ENCODE peak calls at places on chromosomes 5 and 9, in six cellular contexts. One of them, this sample, is unnamed.
A peak's percentile ranks its signal among the peaks of the same experiment; 100 is the strongest.

GRCh38 chr9:91207889-91208651 is 153.6 kb downstream of the AUH start:
- DNase-seq in HepG2: peak; percentile 88
- DNase-seq in effector memory CD4-positive, alpha-beta T cell: no peak
- DNase-seq in SJCRH30: no peak
- DNase-seq in NT2/D1: no peak
- DNase-seq in heart left ventricle: no peak
- DNase-seq in this sample: no peak

GRCh38 chr9:75229605-75230332 is 141.5 kb downstream of the OSTF1 start:
- DNase-seq in heart left ventricle: no peak
- DNase-seq in NT2/D1: no peak
- DNase-seq in SJCRH30: no peak
- DNase-seq in HepG2: peak; percentile 58
- DNase-seq in effector memory CD4-positive, alpha-beta T cell: no peak
- DNase-seq in this sample: no peak

GRCh38 chr5:172564187-172564586 is 76.9 kb upstream of the NEURL1B start:
- DNase-seq in effector memory CD4-positive, alpha-beta T cell: no peak
- DNase-seq in NT2/D1: no peak
- DNase-seq in heart left ventricle: no peak
- DNase-seq in SJCRH30: no peak
- DNase-seq in HepG2: peak; percentile 58
- DNase-seq in this sample: no peak

GRCh38 chr5:150560401-150561191 is 52.7 kb downstream of the NDST1 start:
- DNase-seq in NT2/D1: peak; percentile 75
- DNase-seq in effector memory CD4-positive, alpha-beta T cell: peak; percentile 67
- DNase-seq in SJCRH30: peak; percentile 85
- DNase-seq in HepG2: peak; percentile 82
- DNase-seq in heart left ventricle: peak; percentile 82
- DNase-seq in this sample: peak; percentile 48

GRCh38 chr9:17587113-17587512 is 8.2 kb downstream of the SH3GL2 start:
- DNase-seq in SJCRH30: no peak
- DNase-seq in NT2/D1: no peak
- DNase-seq in effector memory CD4-positive, alpha-beta T cell: no peak
- DNase-seq in HepG2: no peak
- DNase-seq in heart left ventricle: no peak
- DNase-seq in this sample: no peak

GRCh38 chr9:124659099-124659659 is 111.9 kb downstream of the NR6A1 start:
- DNase-seq in HepG2: peak; percentile 93
- DNase-seq in heart left ventricle: peak; percentile 86
- DNase-seq in effector memory CD4-positive, alpha-beta T cell: no peak
- DNase-seq in NT2/D1: no peak
- DNase-seq in SJCRH30: peak; percentile 98
- DNase-seq in this sample: peak; percentile 80

GRCh38 chr5:138949988-138950387 is 74.9 kb upstream of the LRRTM2 start:
- DNase-seq in NT2/D1: no peak
- DNase-seq in SJCRH30: no peak
- DNase-seq in heart left ventricle: peak; percentile 36
- DNase-seq in effector memory CD4-positive, alpha-beta T cell: no peak
- DNase-seq in HepG2: no peak
- DNase-seq in this sample: no peak

GRCh38 chr5:135999396-136000139 is 29.2 kb upstream of the TGFBI start:
- DNase-seq in HepG2: no peak
- DNase-seq in effector memory CD4-positive, alpha-beta T cell: no peak
- DNase-seq in SJCRH30: peak; percentile 65
- DNase-seq in NT2/D1: no peak
- DNase-seq in heart left ventricle: no peak
- DNase-seq in this sample: no peak

GRCh38 chr9:35728041-35728971 is 3.7 kb downstream of the TLN1 start:
- DNase-seq in heart left ventricle: peak; percentile 87
- DNase-seq in SJCRH30: no peak
- DNase-seq in effector memory CD4-positive, alpha-beta T cell: no peak
- DNase-seq in NT2/D1: peak; percentile 89
- DNase-seq in HepG2: peak; percentile 91
- DNase-seq in this sample: peak; percentile 79

GRCh38 chr9:114319147-114319546 is 3.8 kb upstream of the ORM1 start:
- DNase-seq in HepG2: no peak
- DNase-seq in NT2/D1: no peak
- DNase-seq in heart left ventricle: no peak
- DNase-seq in effector memory CD4-positive, alpha-beta T cell: no peak
- DNase-seq in SJCRH30: no peak
- DNase-seq in this sample: no peak

GRCh38 chr5:172926796-172927195 is 32.4 kb upstream of the RPL26L1 start:
- DNase-seq in heart left ventricle: no peak
- DNase-seq in HepG2: no peak
- DNase-seq in SJCRH30: peak; percentile 36
- DNase-seq in effector memory CD4-positive, alpha-beta T cell: no peak
- DNase-seq in NT2/D1: no peak
- DNase-seq in this sample: no peak

GRCh38 chr9:72262063-72262462 is 102.9 kb downstream of the ZFAND5 start:
- DNase-seq in SJCRH30: no peak
- DNase-seq in effector memory CD4-positive, alpha-beta T cell: no peak
- DNase-seq in heart left ventricle: no peak
- DNase-seq in HepG2: no peak
- DNase-seq in NT2/D1: no peak
- DNase-seq in this sample: no peak

GRCh38 chr5:94517490-94518108 is 100.8 kb downstream of the KIAA0825 start:
- DNase-seq in HepG2: no peak
- DNase-seq in effector memory CD4-positive, alpha-beta T cell: no peak
- DNase-seq in SJCRH30: no peak
- DNase-seq in heart left ventricle: no peak
- DNase-seq in NT2/D1: no peak
- DNase-seq in this sample: no peak

GRCh38 chr5:180423133-180423532 is 70.0 kb upstream of the GFPT2 start:
- DNase-seq in HepG2: no peak
- DNase-seq in NT2/D1: no peak
- DNase-seq in effector memory CD4-positive, alpha-beta T cell: no peak
- DNase-seq in SJCRH30: no peak
- DNase-seq in heart left ventricle: no peak
- DNase-seq in this sample: no peak

GRCh38 chr5:127313847-127314473 is 23.4 kb downstream of the MEGF10 start:
- DNase-seq in SJCRH30: peak; percentile 25
- DNase-seq in heart left ventricle: peak; percentile 58
- DNase-seq in HepG2: peak; percentile 16
- DNase-seq in effector memory CD4-positive, alpha-beta T cell: peak; percentile 19
- DNase-seq in NT2/D1: no peak
- DNase-seq in this sample: peak; percentile 49

GRCh38 chr5:137735531-137736284 is at the start of gene KLHL3:
- DNase-seq in NT2/D1: peak; percentile 56
- DNase-seq in HepG2: peak; percentile 13
- DNase-seq in heart left ventricle: peak; percentile 40
- DNase-seq in effector memory CD4-positive, alpha-beta T cell: no peak
- DNase-seq in SJCRH30: no peak
- DNase-seq in this sample: peak; percentile 29

GRCh38 chr5:94140300-94140699 is 398.9 kb upstream of the POU5F2 start:
- DNase-seq in effector memory CD4-positive, alpha-beta T cell: no peak
- DNase-seq in heart left ventricle: no peak
- DNase-seq in SJCRH30: no peak
- DNase-seq in HepG2: no peak
- DNase-seq in NT2/D1: no peak
- DNase-seq in this sample: no peak

GRCh38 chr5:3597727-3598082 is 2.1 kb downstream of the IRX1 start:
- DNase-seq in HepG2: no peak
- DNase-seq in SJCRH30: no peak
- DNase-seq in heart left ventricle: no peak
- DNase-seq in effector memory CD4-positive, alpha-beta T cell: no peak
- DNase-seq in NT2/D1: no peak
- DNase-seq in this sample: no peak

GRCh38 chr9:131405429-131405828 is 11.5 kb downstream of the PRRC2B start:
- DNase-seq in heart left ventricle: peak; percentile 81
- DNase-seq in SJCRH30: no peak
- DNase-seq in HepG2: no peak
- DNase-seq in NT2/D1: peak; percentile 87
- DNase-seq in effector memory CD4-positive, alpha-beta T cell: no peak
- DNase-seq in this sample: peak; percentile 69

GRCh38 chr9:111148994-111149759 is 110.9 kb upstream of the LPAR1 start:
- DNase-seq in NT2/D1: no peak
- DNase-seq in HepG2: peak; percentile 5
- DNase-seq in SJCRH30: peak; percentile 16
- DNase-seq in effector memory CD4-positive, alpha-beta T cell: no peak
- DNase-seq in heart left ventricle: peak; percentile 47
- DNase-seq in this sample: peak; percentile 25

GRCh38 chr5:36569456-36569855 is 37.0 kb upstream of the SLC1A3 start:
- DNase-seq in HepG2: no peak
- DNase-seq in NT2/D1: no peak
- DNase-seq in heart left ventricle: peak; percentile 60
- DNase-seq in effector memory CD4-positive, alpha-beta T cell: no peak
- DNase-seq in SJCRH30: no peak
- DNase-seq in this sample: peak; percentile 37

GRCh38 chr5:154465169-154465568 is 12.9 kb downstream of the HAND1 start:
- DNase-seq in HepG2: peak; percentile 71
- DNase-seq in SJCRH30: no peak
- DNase-seq in effector memory CD4-positive, alpha-beta T cell: no peak
- DNase-seq in heart left ventricle: no peak
- DNase-seq in NT2/D1: no peak
- DNase-seq in this sample: no peak

GRCh38 chr5:39376293-39376714 is 12.0 kb upstream of the C9 start:
- DNase-seq in NT2/D1: peak; percentile 40
- DNase-seq in HepG2: peak; percentile 57
- DNase-seq in effector memory CD4-positive, alpha-beta T cell: no peak
- DNase-seq in heart left ventricle: no peak
- DNase-seq in SJCRH30: peak; percentile 40
- DNase-seq in this sample: no peak

GRCh38 chr5:116759860-116760644 is 185.4 kb upstream of the SEMA6A start:
- DNase-seq in HepG2: peak; percentile 63
- DNase-seq in heart left ventricle: no peak
- DNase-seq in NT2/D1: peak; percentile 57
- DNase-seq in effector memory CD4-positive, alpha-beta T cell: no peak
- DNase-seq in SJCRH30: peak; percentile 81
- DNase-seq in this sample: no peak

GRCh38 chr5:138832218-138832617 is 42.9 kb downstream of the LRRTM2 start:
- DNase-seq in effector memory CD4-positive, alpha-beta T cell: no peak
- DNase-seq in heart left ventricle: no peak
- DNase-seq in SJCRH30: no peak
- DNase-seq in HepG2: no peak
- DNase-seq in NT2/D1: no peak
- DNase-seq in this sample: no peak

GRCh38 chr5:87027570-87027969 is 240.1 kb upstream of the RASA1 start:
- DNase-seq in effector memory CD4-positive, alpha-beta T cell: no peak
- DNase-seq in HepG2: no peak
- DNase-seq in NT2/D1: no peak
- DNase-seq in SJCRH30: no peak
- DNase-seq in heart left ventricle: no peak
- DNase-seq in this sample: no peak
- H3K27me3 ChIP-seq in effector memory CD4-positive, alpha-beta T cell: no peaks in the 10 kb centered on the region
- H3K27me3 ChIP-seq in HepG2: no peaks in the 10 kb centered on the region
- H3K27me3 ChIP-seq in NT2/D1: no peaks in the 10 kb centered on the region
- H3K27me3 ChIP-seq in SJCRH30: no peaks in the 10 kb centered on the region
- H3K27me3 ChIP-seq in heart left ventricle: no peaks in the 10 kb centered on the region
- H3K27me3 ChIP-seq in this sample: no peaks in the 10 kb centered on the region

GRCh38 chr5:78102498-78102897 is 192.0 kb downstream of the AP3B1 start:
- DNase-seq in NT2/D1: no peak
- DNase-seq in HepG2: no peak
- DNase-seq in effector memory CD4-positive, alpha-beta T cell: no peak
- DNase-seq in SJCRH30: no peak
- DNase-seq in heart left ventricle: no peak
- DNase-seq in this sample: no peak

GRCh38 chr5:78108564-78108963 is 185.9 kb downstream of the AP3B1 start:
- DNase-seq in HepG2: no peak
- DNase-seq in NT2/D1: no peak
- DNase-seq in effector memory CD4-positive, alpha-beta T cell: no peak
- DNase-seq in SJCRH30: no peak
- DNase-seq in heart left ventricle: no peak
- DNase-seq in this sample: no peak

GRCh38 chr5:78103226-78103722 is 191.2 kb downstream of the AP3B1 start:
- DNase-seq in HepG2: no peak
- DNase-seq in NT2/D1: no peak
- DNase-seq in effector memory CD4-positive, alpha-beta T cell: no peak
- DNase-seq in SJCRH30: peak; percentile 20
- DNase-seq in heart left ventricle: no peak
- DNase-seq in this sample: no peak
- H3K27me3 ChIP-seq in HepG2: no peaks in the 10 kb centered on the region
- H3K27me3 ChIP-seq in NT2/D1: no peaks in the 10 kb centered on the region
- H3K27me3 ChIP-seq in effector memory CD4-positive, alpha-beta T cell: no peaks in the 10 kb centered on the region
- H3K27me3 ChIP-seq in SJCRH30: no peaks in the 10 kb centered on the region
- H3K27me3 ChIP-seq in heart left ventricle: no peaks in the 10 kb centered on the region
- H3K27me3 ChIP-seq in this sample: no peaks in the 10 kb centered on the region

GRCh38 chr5:14068136-14068535 is 75.0 kb upstream of the TRIO start:
- DNase-seq in SJCRH30: no peak
- DNase-seq in NT2/D1: no peak
- DNase-seq in heart left ventricle: no peak
- DNase-seq in effector memory CD4-positive, alpha-beta T cell: no peak
- DNase-seq in HepG2: no peak
- DNase-seq in this sample: no peak
- H3K27me3 ChIP-seq in SJCRH30: no peaks in the 10 kb centered on the region
- H3K27me3 ChIP-seq in NT2/D1: no peaks in the 10 kb centered on the region
- H3K27me3 ChIP-seq in heart left ventricle: no peaks in the 10 kb centered on the region
- H3K27me3 ChIP-seq in effector memory CD4-positive, alpha-beta T cell: no peaks in the 10 kb centered on the region
- H3K27me3 ChIP-seq in HepG2: peaks cover 2% of the 10 kb centered on the region
- H3K27me3 ChIP-seq in this sample: peaks cover 13% of the 10 kb centered on the region

GRCh38 chr9:134892820-134893420 is 12.3 kb downstream of the FCN2 start:
- DNase-seq in heart left ventricle: no peak
- DNase-seq in NT2/D1: no peak
- DNase-seq in effector memory CD4-positive, alpha-beta T cell: no peak
- DNase-seq in HepG2: no peak
- DNase-seq in SJCRH30: no peak
- DNase-seq in this sample: no peak

GRCh38 chr9:134891713-134892112 is 11.1 kb downstream of the FCN2 start:
- DNase-seq in NT2/D1: no peak
- DNase-seq in heart left ventricle: no peak
- DNase-seq in effector memory CD4-positive, alpha-beta T cell: no peak
- DNase-seq in SJCRH30: peak; percentile 1
- DNase-seq in HepG2: no peak
- DNase-seq in this sample: no peak

GRCh38 chr9:134894136-134894860 is 13.7 kb downstream of the FCN2 start:
- DNase-seq in effector memory CD4-positive, alpha-beta T cell: no peak
- DNase-seq in heart left ventricle: no peak
- DNase-seq in HepG2: no peak
- DNase-seq in SJCRH30: no peak
- DNase-seq in NT2/D1: no peak
- DNase-seq in this sample: no peak

GRCh38 chr9:134891016-134891589 is 10.5 kb downstream of the FCN2 start:
- DNase-seq in effector memory CD4-positive, alpha-beta T cell: no peak
- DNase-seq in HepG2: no peak
- DNase-seq in SJCRH30: no peak
- DNase-seq in NT2/D1: no peak
- DNase-seq in heart left ventricle: no peak
- DNase-seq in this sample: no peak

DNA sequence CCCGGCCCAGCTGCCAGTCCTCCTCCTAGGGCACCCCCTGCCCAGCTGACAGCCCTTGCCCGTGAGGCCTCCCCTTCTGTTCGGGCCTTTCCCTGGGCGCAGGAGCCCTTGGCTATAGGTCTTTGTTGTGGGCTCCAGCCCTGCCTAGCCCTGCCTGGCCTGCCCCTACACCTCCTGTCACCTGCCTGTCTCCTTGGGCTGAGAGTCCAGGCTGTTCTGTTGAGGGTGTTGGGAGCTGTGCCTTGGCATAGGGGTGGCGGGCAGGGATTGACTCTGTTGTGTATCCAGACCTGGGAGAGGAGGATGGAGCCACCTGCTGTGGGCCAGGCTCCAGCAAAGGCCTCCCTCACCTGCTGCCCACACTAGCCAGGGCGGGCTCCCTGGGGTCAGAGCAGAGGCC is 11.6 kb downstream of the FCN2 start:
- DNase-seq in effector memory CD4-positive, alpha-beta T cell: no peak
- DNase-seq in NT2/D1: no peak
- DNase-seq in HepG2: no peak
- DNase-seq in SJCRH30: peak; percentile 2
- DNase-seq in heart left ventricle: no peak
- DNase-seq in this sample: no peak
- H3K27me3 ChIP-seq in effector memory CD4-positive, alpha-beta T cell: peaks cover 5% of the 10 kb centered on the region
- H3K27me3 ChIP-seq in NT2/D1: no peaks in the 10 kb centered on the region
- H3K27me3 ChIP-seq in HepG2: peaks cover 5% of the 10 kb centered on the region
- H3K27me3 ChIP-seq in SJCRH30: no peaks in the 10 kb centered on the region
- H3K27me3 ChIP-seq in heart left ventricle: peaks cover 7% of the 10 kb centered on the region
- H3K27me3 ChIP-seq in this sample: peaks cover 7% of the 10 kb centered on the region